ENCODE peak calls at places on chromosomes 4 and X, in eight cellular contexts. W is A549, C is GM10248, R is foreskin fibroblast, P is GM12865, I is RWPE1, D is lower lobe of right lung, Q is neural crest cell. M is an unnamed sample.

GRCh38 chrX:132015875-132016274 is 7.2 kb upstream of the STK26 start:
- DNase-seq in W (no peak), C (no peak), R (peak), P (no peak), I (no peak), D (no peak), Q (no peak), M (no peak)

GRCh38 chrX:12961191-12961718 is 13.7 kb upstream of the TMSB4X start:
- DNase-seq in W (no peak), C (peak), R (peak), P (no peak), I (no peak), D (no peak), Q (no peak), M (no peak)

GRCh38 chr4:108013955-108014354 is 24.3 kb downstream of the HADH start:
- DNase-seq in W (no peak), C (no peak), R (no peak), P (no peak), I (no peak), D (no peak), Q (no peak), M (no peak)

GRCh38 chr4:121358473-121358872 is 22.3 kb downstream of the QRFPR start:
- DNase-seq in W (no peak), C (no peak), R (peak), P (no peak), I (peak), D (no peak), Q (no peak), M (no peak)

GRCh38 chr4:85050736-85051135 is 84.2 kb upstream of the WDFY3 start:
- DNase-seq in W (no peak), C (no peak), R (no peak), P (no peak), I (no peak), D (no peak), Q (no peak), M (no peak)

GRCh38 chr4:37467824-37468223 is 218.4 kb downstream of the RELL1 start:
- DNase-seq in W (no peak), C (no peak), R (no peak), P (no peak), I (no peak), D (no peak), Q (no peak), M (no peak)

GRCh38 chrX:142977128-142977914 is 48.4 kb upstream of the SPANXN4 start:
- DNase-seq in W (no peak), C (peak), R (no peak), P (peak), I (no peak), D (no peak), Q (no peak), M (peak)

GRCh38 chr4:151093203-151093602 is 6.2 kb upstream of the RPS3A start:
- DNase-seq in W (no peak), C (no peak), R (no peak), P (no peak), I (no peak), D (no peak), Q (no peak), M (no peak)

GRCh38 chr4:102678107-102678506 is 82.7 kb downstream of the MANBA start:
- DNase-seq in W (no peak), C (no peak), R (no peak), P (no peak), I (no peak), D (no peak), Q (no peak), M (no peak)

GRCh38 chr4:2702361-2702760 is 53.8 kb downstream of the TNIP2 start:
- DNase-seq in W (no peak), C (no peak), R (no peak), P (no peak), I (no peak), D (no peak), Q (no peak), M (no peak)

GRCh38 chrX:16671005-16671404 is 21.0 kb downstream of the S100G start:
- DNase-seq in W (peak), C (peak), R (peak), P (peak), I (peak), D (no peak), Q (no peak), M (peak)

GRCh38 chr4:143302526-143302925 is 34.1 kb upstream of the GAB1 start:
- DNase-seq in W (no peak), C (no peak), R (peak), P (no peak), I (no peak), D (no peak), Q (no peak), M (no peak)

GRCh38 chrX:20412871-20413486 is 146.3 kb upstream of the RPS6KA3 start:
- DNase-seq in W (no peak), C (peak), R (no peak), P (peak), I (no peak), D (peak), Q (no peak), M (no peak)

GRCh38 chrX:32281853-32282252 is 929.5 kb downstream of the DMD start:
- DNase-seq in W (no peak), C (no peak), R (no peak), P (no peak), I (no peak), D (no peak), Q (no peak), M (no peak)

GRCh38 chr4:2936773-2937145 is 26.4 kb downstream of the NOP14 start:
- DNase-seq in W (no peak), C (peak), R (peak), P (peak), I (peak), D (no peak), Q (no peak), M (peak)

GRCh38 chrX:15299945-15300851 is 15.2 kb downstream of the ASB11 start:
- DNase-seq in W (peak), C (no peak), R (peak), P (peak), I (peak), D (no peak), Q (peak), M (peak)

DNA sequence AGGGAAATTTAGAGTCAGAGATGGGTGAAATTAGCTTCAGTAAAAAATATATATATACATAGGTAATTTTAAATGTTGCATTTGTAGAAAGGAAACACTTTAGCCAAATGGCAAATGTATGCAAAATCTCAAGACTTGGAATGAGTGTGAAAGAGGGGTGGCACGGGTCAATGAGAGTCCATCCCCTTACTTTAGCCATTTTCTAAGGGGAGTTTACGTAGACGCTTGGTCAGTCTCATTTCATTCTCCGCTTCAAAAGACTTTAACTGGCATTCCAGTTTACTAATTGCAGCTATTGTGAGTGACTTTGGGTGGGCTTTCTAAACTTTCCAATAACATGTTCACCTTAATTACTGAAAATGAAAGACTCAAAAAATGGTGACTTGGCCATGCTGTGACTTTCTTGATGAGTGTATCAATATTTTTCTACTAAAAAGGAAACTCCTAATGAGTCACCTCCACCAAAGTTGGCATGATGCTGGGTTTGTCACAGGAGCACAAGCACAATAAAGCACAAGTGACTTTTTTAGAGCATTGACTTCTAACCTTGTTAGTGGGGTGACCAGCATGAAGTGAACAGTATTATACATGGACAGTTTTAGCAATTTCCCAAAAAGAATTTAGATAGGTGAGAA is 356.0 kb upstream of the RASGEF1B start:
- DNase-seq in W (no peak), C (no peak), R (no peak), P (peak), I (no peak), D (no peak), Q (no peak), M (no peak)
- TF ChIP-seq CTCF in W (no peak), C (no peak), R (no peak), P (no peak), I (no peak), D (no peak), Q (no peak), M (no peak)

DNA sequence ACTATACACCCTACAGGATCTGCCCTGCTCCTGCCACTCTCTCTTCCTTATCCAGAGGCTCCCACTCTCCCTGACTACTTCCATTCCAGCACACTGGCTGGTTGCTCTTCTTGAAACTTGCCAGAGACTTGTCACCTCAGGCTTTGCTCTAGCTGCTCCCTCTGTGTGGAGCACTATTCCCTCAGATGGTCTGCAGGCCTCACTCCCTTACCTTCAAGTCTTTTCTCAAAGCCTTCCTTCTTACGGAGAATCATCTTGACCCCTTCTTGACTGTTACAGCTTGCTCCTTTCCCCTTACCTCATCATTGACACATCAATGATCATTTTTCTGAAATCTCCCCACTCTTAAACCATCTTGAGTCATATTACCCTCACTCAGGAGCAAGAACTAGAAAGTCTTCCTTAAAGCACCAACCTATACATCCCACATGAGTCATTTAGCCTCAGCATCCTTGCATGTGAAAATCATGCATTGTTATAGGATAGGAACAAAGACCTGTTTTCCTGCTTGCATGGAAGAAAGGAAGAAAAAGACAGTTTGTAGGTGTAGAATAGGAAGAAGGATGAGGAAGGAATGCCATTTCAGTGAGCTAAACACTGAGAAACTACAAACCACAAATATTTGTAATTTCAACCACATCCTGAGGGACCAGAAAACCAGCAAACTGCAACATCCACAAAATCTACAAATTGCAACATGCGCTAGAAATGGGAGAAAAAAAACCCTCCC is 55.7 kb downstream of the ANTXR2 start:
- DNase-seq in W (no peak), C (no peak), R (peak), P (peak), I (peak), D (no peak), Q (no peak), M (no peak)
- TF ChIP-seq CTCF in W (no peak), C (no peak), R (no peak), P (no peak), I (no peak), D (no peak), Q (no peak), M (no peak)

DNA sequence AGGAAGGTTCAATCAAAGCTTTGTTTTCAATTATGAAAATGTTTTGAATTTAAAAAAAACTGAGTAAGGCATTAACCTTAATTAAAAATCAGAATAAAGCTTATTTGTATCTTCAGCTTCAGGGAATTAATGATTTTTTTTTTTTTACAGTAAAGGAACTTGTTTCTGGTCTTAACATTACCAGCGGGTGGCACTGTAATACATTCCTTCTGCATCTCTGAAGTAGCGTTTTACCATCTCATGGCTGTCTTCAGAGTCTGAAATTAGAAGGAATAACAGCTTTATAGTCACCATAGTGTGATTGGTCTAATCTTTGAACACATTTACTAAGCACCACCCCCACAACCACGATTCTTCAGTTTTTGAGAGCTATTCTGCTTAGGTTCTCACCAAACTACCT is 102.6 kb downstream of the IL1RAPL2 start:
- DNase-seq in W (peak), C (no peak), R (peak), P (peak), I (no peak), D (no peak), Q (no peak), M (no peak)
- TF ChIP-seq CTCF in W (no peak), C (no peak), R (no peak), P (no peak), I (no peak), D (no peak), Q (peak), M (no peak)

GRCh38 chrX:39830414-39830813 is 267.3 kb downstream of the BCOR start:
- DNase-seq in W (no peak), C (no peak), R (no peak), P (no peak), I (no peak), D (no peak), Q (no peak), M (no peak)
- TF ChIP-seq CTCF in W (no peak), C (no peak), R (no peak), P (no peak), I (no peak), D (no peak), Q (no peak), M (no peak)

DNA sequence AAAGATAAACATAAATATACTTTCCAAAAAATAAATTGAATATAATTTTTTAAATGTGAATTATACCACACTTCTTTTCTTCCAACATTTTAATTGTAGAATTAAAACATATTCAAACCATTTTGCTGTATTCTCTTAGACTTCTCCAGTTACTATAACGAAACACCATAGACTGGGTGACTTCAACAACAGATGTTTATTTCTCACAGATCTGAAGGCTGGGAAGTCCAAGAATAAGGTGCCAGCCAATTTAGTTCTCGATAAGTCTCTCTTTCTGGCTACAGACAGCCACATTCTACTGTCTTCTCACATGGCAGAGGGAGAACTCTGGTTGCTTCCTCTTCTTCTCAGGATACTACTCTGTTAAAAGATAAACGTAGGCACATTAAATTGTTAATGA is 155.8 kb upstream of the UGT8 start:
- DNase-seq in W (no peak), C (no peak), R (no peak), P (no peak), I (no peak), D (no peak), Q (no peak), M (no peak)
- TF ChIP-seq CTCF in W (no peak), C (no peak), R (no peak), P (no peak), I (no peak), D (no peak), Q (no peak), M (no peak)

DNA sequence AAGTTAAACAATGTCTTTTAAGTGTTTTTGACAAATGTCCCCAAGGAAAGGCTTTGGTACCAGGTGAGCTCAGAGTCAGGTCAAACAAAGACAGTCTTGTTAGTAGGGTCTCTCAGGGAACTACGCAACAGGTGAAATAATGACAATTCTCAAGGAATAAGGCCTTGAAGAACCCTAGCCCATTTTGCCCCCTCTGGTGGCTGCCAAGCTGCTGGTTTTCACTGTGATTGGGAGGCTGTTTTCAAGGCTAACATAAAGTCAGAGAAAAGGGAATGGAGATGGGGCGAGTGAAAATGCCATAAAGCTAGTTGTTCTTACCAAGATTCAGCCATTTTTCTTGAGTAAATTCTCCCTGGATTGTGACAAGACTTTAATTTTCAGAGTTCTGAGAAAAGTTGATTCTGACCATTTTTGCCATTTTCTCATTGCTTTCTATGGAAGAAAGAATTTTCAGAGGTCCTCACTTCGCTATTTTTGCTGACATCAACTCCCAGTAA is 58.7 kb downstream of the RWDD4 start:
- DNase-seq in W (no peak), C (no peak), R (peak), P (peak), I (no peak), D (no peak), Q (no peak), M (no peak)
- TF ChIP-seq CTCF in W (no peak), C (no peak), R (peak), P (peak), I (no peak), D (peak), Q (peak), M (no peak)

DNA sequence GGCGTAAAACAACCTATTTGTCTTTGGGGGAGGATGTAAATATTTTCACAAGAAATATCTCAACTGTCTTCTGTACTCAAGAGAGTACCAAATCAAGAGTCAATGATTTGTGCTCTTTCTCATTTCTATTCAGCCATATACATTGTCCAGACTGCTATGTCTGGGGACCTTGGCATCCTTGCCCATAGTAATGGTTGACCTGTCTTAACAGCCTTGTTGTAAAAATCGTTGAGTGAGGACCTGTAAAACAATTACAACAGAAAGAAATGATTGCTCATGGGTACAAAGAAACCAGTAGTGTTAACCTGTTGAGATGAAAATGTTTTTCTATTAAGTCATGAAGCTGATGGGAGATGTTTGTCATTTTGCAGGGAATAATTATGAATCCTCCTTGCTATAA is 56.6 kb downstream of the LNX1 start:
- DNase-seq in W (no peak), C (no peak), R (no peak), P (no peak), I (no peak), D (no peak), Q (no peak), M (no peak)
- TF ChIP-seq CTCF in W (no peak), C (no peak), R (no peak), P (no peak), I (no peak), D (no peak), Q (no peak), M (no peak)

GRCh38 chrX:8971116-8971515 is 62.8 kb downstream of the FAM9B start:
- DNase-seq in W (peak), C (no peak), R (peak), P (peak), I (peak), D (no peak), Q (no peak), M (peak)
- TF ChIP-seq CTCF in W (peak), C (peak), R (peak), P (peak), I (peak), D (peak), Q (peak), M (no peak)

GRCh38 chrX:154048398-154048797 is 28.7 kb upstream of the IRAK1 start:
- DNase-seq in W (no peak), C (no peak), R (no peak), P (no peak), I (no peak), D (no peak), Q (no peak), M (no peak)

GRCh38 chrX:154049209-154050112 is 29.8 kb upstream of the IRAK1 start:
- DNase-seq in W (no peak), C (no peak), R (no peak), P (no peak), I (no peak), D (no peak), Q (no peak), M (no peak)

GRCh38 chrX:154050113-154050495 is 30.4 kb upstream of the IRAK1 start:
- DNase-seq in W (no peak), C (no peak), R (peak), P (no peak), I (no peak), D (no peak), Q (no peak), M (no peak)

GRCh38 chrX:154047266-154047665 is 27.6 kb upstream of the IRAK1 start:
- DNase-seq in W (no peak), C (no peak), R (no peak), P (no peak), I (no peak), D (no peak), Q (no peak), M (no peak)

DNA sequence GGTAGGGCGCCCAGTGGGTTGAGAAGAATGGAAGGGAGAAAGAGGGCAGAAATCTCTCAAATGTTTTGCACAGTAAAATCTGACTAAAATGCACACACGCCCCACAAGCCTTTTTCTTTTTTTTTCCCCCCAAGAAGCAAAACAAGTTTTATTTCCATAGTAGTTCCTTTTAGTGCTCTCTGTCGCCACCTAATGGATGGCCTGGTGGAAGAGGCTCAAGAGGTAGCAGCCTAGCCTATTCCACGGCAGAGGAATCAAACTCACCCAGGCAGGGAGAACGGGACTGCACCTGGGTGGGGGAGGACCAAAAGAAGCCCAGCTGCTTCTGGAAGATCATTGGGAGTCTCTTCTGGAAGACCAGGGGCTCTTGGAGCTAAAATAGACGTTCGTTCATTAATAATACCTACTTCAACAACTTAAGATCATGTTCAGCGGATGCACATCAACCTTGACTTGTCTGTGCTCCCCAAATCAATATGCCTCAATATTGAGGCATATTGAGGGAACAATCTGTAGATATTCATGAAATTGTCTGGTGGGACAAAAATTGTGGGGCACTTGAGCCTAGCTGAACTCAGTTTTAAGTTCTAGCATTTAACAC is 31.6 kb upstream of the IRAK1 start:
- DNase-seq in W (peak), C (peak), R (peak), P (peak), I (peak), D (peak), Q (peak), M (peak)
- TF ChIP-seq CTCF in W (peak), C (peak), R (peak), P (peak), I (peak), D (peak), Q (peak), M (peak)